ENCODE peak calls at places on chromosomes 6 and 20, in five cellular contexts. One of them, this sample, is unnamed.
A peak's percentile ranks its signal among the peaks of the same experiment; 100 is the strongest.

GRCh38 chr6:107656381-107656780 is 166.5 kb downstream of the SOBP start:
- DNase-seq in sigmoid colon: no peak
- DNase-seq in lower lobe of right lung: no peak
- DNase-seq in upper lobe of right lung: no peak
- DNase-seq in IMR-90: peak; percentile 41
- DNase-seq in this sample: no peak

GRCh38 chr20:3545401-3545925 is 74.6 kb downstream of the ATRN start:
- DNase-seq in sigmoid colon: no peak
- DNase-seq in upper lobe of right lung: no peak
- DNase-seq in lower lobe of right lung: no peak
- DNase-seq in IMR-90: no peak
- DNase-seq in this sample: no peak

GRCh38 chr20:29742699-29743100 is 1514.8 kb upstream of the DEFB115 start:
- DNase-seq in IMR-90: no peak
- DNase-seq in upper lobe of right lung: peak; percentile 43
- DNase-seq in lower lobe of right lung: no peak
- DNase-seq in sigmoid colon: no peak
- DNase-seq in this sample: no peak

GRCh38 chr6:163756079-163756478 is 341.6 kb downstream of the QKI start:
- DNase-seq in sigmoid colon: no peak
- DNase-seq in lower lobe of right lung: no peak
- DNase-seq in upper lobe of right lung: no peak
- DNase-seq in IMR-90: peak; percentile 21
- DNase-seq in this sample: no peak

GRCh38 chr6:112033824-112034223 is 20.1 kb upstream of the CCN6 start:
- DNase-seq in IMR-90: no peak
- DNase-seq in lower lobe of right lung: no peak
- DNase-seq in upper lobe of right lung: no peak
- DNase-seq in sigmoid colon: no peak
- DNase-seq in this sample: no peak

GRCh38 chr6:2875840-2876207 is 27.3 kb downstream of the SERPINB9 start:
- DNase-seq in sigmoid colon: no peak
- DNase-seq in IMR-90: no peak
- DNase-seq in lower lobe of right lung: peak; percentile 67
- DNase-seq in upper lobe of right lung: peak; percentile 78
- DNase-seq in this sample: no peak

GRCh38 chr6:139605350-139605749 is 230.9 kb upstream of the CITED2 start:
- DNase-seq in upper lobe of right lung: no peak
- DNase-seq in sigmoid colon: no peak
- DNase-seq in lower lobe of right lung: no peak
- DNase-seq in IMR-90: peak; percentile 92
- DNase-seq in this sample: no peak

GRCh38 chr20:62136283-62137091 is 6.7 kb downstream of the PSMA7 start:
- DNase-seq in lower lobe of right lung: peak; percentile 80
- DNase-seq in IMR-90: peak; percentile 68
- DNase-seq in upper lobe of right lung: peak; percentile 82
- DNase-seq in sigmoid colon: no peak
- DNase-seq in this sample: peak; percentile 67

GRCh38 chr6:71388068-71388744 is 99.6 kb downstream of the OGFRL1 start:
- DNase-seq in lower lobe of right lung: no peak
- DNase-seq in sigmoid colon: no peak
- DNase-seq in upper lobe of right lung: no peak
- DNase-seq in IMR-90: no peak
- DNase-seq in this sample: no peak

GRCh38 chr20:46359233-46359751 is 47.1 kb downstream of the ELMO2 start:
- DNase-seq in IMR-90: no peak
- DNase-seq in sigmoid colon: no peak
- DNase-seq in lower lobe of right lung: no peak
- DNase-seq in upper lobe of right lung: no peak
- DNase-seq in this sample: no peak

GRCh38 chr20:658202-658601 is 5.2 kb upstream of the SRXN1 start:
- DNase-seq in lower lobe of right lung: no peak
- DNase-seq in upper lobe of right lung: no peak
- DNase-seq in IMR-90: no peak
- DNase-seq in sigmoid colon: no peak
- DNase-seq in this sample: no peak

GRCh38 chr6:115137910-115138309 is 795.1 kb upstream of the HS3ST5 start:
- DNase-seq in lower lobe of right lung: no peak
- DNase-seq in upper lobe of right lung: no peak
- DNase-seq in sigmoid colon: no peak
- DNase-seq in IMR-90: no peak
- DNase-seq in this sample: no peak

GRCh38 chr6:81849248-81849647 is 96.8 kb upstream of the TENT5A start:
- DNase-seq in sigmoid colon: no peak
- DNase-seq in IMR-90: no peak
- DNase-seq in upper lobe of right lung: no peak
- DNase-seq in lower lobe of right lung: no peak
- DNase-seq in this sample: no peak

GRCh38 chr20:57964011-57964862 is 254.4 kb upstream of the PMEPA1 start:
- DNase-seq in upper lobe of right lung: no peak
- DNase-seq in lower lobe of right lung: no peak
- DNase-seq in sigmoid colon: no peak
- DNase-seq in IMR-90: no peak
- DNase-seq in this sample: no peak

GRCh38 chr6:73394577-73395354 is at the start of gene DDX43:
- DNase-seq in sigmoid colon: peak; percentile 80
- DNase-seq in upper lobe of right lung: peak; percentile 87
- DNase-seq in lower lobe of right lung: peak; percentile 81
- DNase-seq in IMR-90: no peak
- DNase-seq in this sample: no peak

GRCh38 chr20:61118429-61119224 is 133.4 kb upstream of the CDH4 start:
- DNase-seq in lower lobe of right lung: no peak
- DNase-seq in sigmoid colon: no peak
- DNase-seq in IMR-90: peak; percentile 85
- DNase-seq in upper lobe of right lung: no peak
- DNase-seq in this sample: peak; percentile 48

GRCh38 chr6:15090145-15090579 is 155.7 kb upstream of the JARID2 start:
- DNase-seq in lower lobe of right lung: no peak
- DNase-seq in upper lobe of right lung: no peak
- DNase-seq in sigmoid colon: no peak
- DNase-seq in IMR-90: no peak
- DNase-seq in this sample: no peak

GRCh38 chr6:12509060-12509459 is 207.5 kb upstream of the PHACTR1 start:
- DNase-seq in lower lobe of right lung: no peak
- DNase-seq in sigmoid colon: no peak
- DNase-seq in IMR-90: no peak
- DNase-seq in upper lobe of right lung: no peak
- DNase-seq in this sample: no peak